ENCODE peak calls at places on chromosomes 2 and 18, in six cellular contexts. One of them, this sample, is unnamed. For H3F3A, the result is how much of the 10 kb centered on the place peaks cover.

GRCh38 chr18:44392933-44393332 is 287.8 kb upstream of the SETBP1 start:
- DNase-seq in PC-9: peak
- DNase-seq in GM23338: peak
- DNase-seq in GM23248: no peak
- DNase-seq in neural progenitor cell: peak
- DNase-seq in PC-3: peak
- DNase-seq in this sample: no peak

GRCh38 chr2:46117379-46117778 is 179.8 kb upstream of the EPAS1 start:
- DNase-seq in PC-9: peak
- DNase-seq in GM23338: no peak
- DNase-seq in GM23248: peak
- DNase-seq in neural progenitor cell: no peak
- DNase-seq in PC-3: peak
- DNase-seq in this sample: no peak

GRCh38 chr18:57561728-57562423 is 24.6 kb downstream of the FECH start:
- DNase-seq in PC-9: no peak
- DNase-seq in GM23338: peak
- DNase-seq in GM23248: peak
- DNase-seq in neural progenitor cell: peak
- DNase-seq in PC-3: peak
- DNase-seq in this sample: peak

GRCh38 chr18:51621103-51621969 is 423.9 kb upstream of the MEX3C start:
- DNase-seq in PC-9: no peak
- DNase-seq in GM23338: peak
- DNase-seq in GM23248: peak
- DNase-seq in neural progenitor cell: peak
- DNase-seq in PC-3: peak
- DNase-seq in this sample: peak

GRCh38 chr2:187580462-187581124 is 26.4 kb upstream of the TFPI start:
- DNase-seq in PC-9: peak
- DNase-seq in GM23338: peak
- DNase-seq in GM23248: peak
- DNase-seq in neural progenitor cell: peak
- DNase-seq in PC-3: peak
- DNase-seq in this sample: peak

GRCh38 chr2:156116113-156116512 is 216.4 kb downstream of the NR4A2 start:
- DNase-seq in PC-9: no peak
- DNase-seq in GM23338: no peak
- DNase-seq in GM23248: peak
- DNase-seq in neural progenitor cell: no peak
- DNase-seq in PC-3: no peak
- DNase-seq in this sample: no peak

GRCh38 chr2:7840651-7841380 is 841.0 kb upstream of the ID2 start:
- DNase-seq in PC-9: no peak
- DNase-seq in GM23338: no peak
- DNase-seq in GM23248: no peak
- DNase-seq in neural progenitor cell: no peak
- DNase-seq in PC-3: no peak
- DNase-seq in this sample: no peak

GRCh38 chr2:95730813-95731212 is 139.0 kb downstream of the TRIM43 start:
- DNase-seq in PC-9: no peak
- DNase-seq in GM23338: no peak
- DNase-seq in GM23248: peak
- DNase-seq in neural progenitor cell: no peak
- DNase-seq in PC-3: no peak
- DNase-seq in this sample: no peak

GRCh38 chr2:143078106-143078505 is 51.1 kb upstream of the ARHGAP15 start:
- DNase-seq in PC-9: no peak
- DNase-seq in GM23338: no peak
- DNase-seq in GM23248: no peak
- DNase-seq in neural progenitor cell: no peak
- DNase-seq in PC-3: no peak
- DNase-seq in this sample: no peak

GRCh38 chr2:98585386-98585785 is 22.9 kb downstream of the COA5 start:
- DNase-seq in PC-9: no peak
- DNase-seq in GM23338: no peak
- DNase-seq in GM23248: no peak
- DNase-seq in neural progenitor cell: no peak
- DNase-seq in PC-3: no peak
- DNase-seq in this sample: no peak

GRCh38 chr18:79590191-79591039 is 89.2 kb upstream of the CTDP1 start:
- DNase-seq in PC-9: no peak
- DNase-seq in GM23338: no peak
- DNase-seq in GM23248: peak
- DNase-seq in neural progenitor cell: no peak
- DNase-seq in PC-3: no peak
- DNase-seq in this sample: no peak

GRCh38 chr2:43985359-43985758 is 10.4 kb downstream of the LRPPRC start:
- DNase-seq in PC-9: no peak
- DNase-seq in GM23338: no peak
- DNase-seq in GM23248: no peak
- DNase-seq in neural progenitor cell: no peak
- DNase-seq in PC-3: no peak
- DNase-seq in this sample: no peak

GRCh38 chr2:238063414-238064189 is 2.8 kb downstream of the SCLY start:
- DNase-seq in PC-9: no peak
- DNase-seq in GM23338: no peak
- DNase-seq in GM23248: no peak
- DNase-seq in neural progenitor cell: peak
- DNase-seq in PC-3: no peak
- DNase-seq in this sample: no peak

GRCh38 chr2:71454221-71455010 is 1.1 kb downstream of the DYSF start:
- DNase-seq in PC-9: no peak
- DNase-seq in GM23338: peak
- DNase-seq in GM23248: no peak
- DNase-seq in neural progenitor cell: no peak
- DNase-seq in PC-3: peak
- DNase-seq in this sample: no peak

GRCh38 chr2:86142737-86143257 is 36.8 kb downstream of the PTCD3 start:
- DNase-seq in PC-9: no peak
- DNase-seq in GM23338: no peak
- DNase-seq in GM23248: no peak
- DNase-seq in neural progenitor cell: no peak
- DNase-seq in PC-3: no peak
- DNase-seq in this sample: no peak

GRCh38 chr2:17232751-17233150 is 285.5 kb downstream of the RAD51AP2 start:
- DNase-seq in PC-9: no peak
- DNase-seq in GM23338: no peak
- DNase-seq in GM23248: no peak
- DNase-seq in neural progenitor cell: no peak
- DNase-seq in PC-3: no peak
- DNase-seq in this sample: no peak

GRCh38 chr2:26623541-26624497 is 17.3 kb downstream of the CIB4 start:
- DNase-seq in PC-9: no peak
- DNase-seq in GM23338: no peak
- DNase-seq in GM23248: no peak
- DNase-seq in neural progenitor cell: no peak
- DNase-seq in PC-3: no peak
- DNase-seq in this sample: no peak

GRCh38 chr2:66537001-66537400 is 102.1 kb downstream of the MEIS1 start:
- DNase-seq in PC-9: no peak
- DNase-seq in GM23338: peak
- DNase-seq in GM23248: no peak
- DNase-seq in neural progenitor cell: peak
- DNase-seq in PC-3: no peak
- DNase-seq in this sample: no peak

GRCh38 chr2:39513641-39514094 is 76.6 kb upstream of the MAP4K3 start:
- DNase-seq in PC-9: peak
- DNase-seq in GM23338: peak
- DNase-seq in GM23248: peak
- DNase-seq in neural progenitor cell: peak
- DNase-seq in PC-3: peak
- DNase-seq in this sample: no peak

GRCh38 chr2:223238301-223238700 is 186.3 kb downstream of the KCNE4 start:
- DNase-seq in PC-9: no peak
- DNase-seq in GM23338: no peak
- DNase-seq in GM23248: peak
- DNase-seq in neural progenitor cell: no peak
- DNase-seq in PC-3: no peak
- DNase-seq in this sample: no peak

GRCh38 chr2:181389524-181389923 is 67.7 kb upstream of the ITGA4 start:
- DNase-seq in PC-9: no peak
- DNase-seq in GM23338: no peak
- DNase-seq in GM23248: no peak
- DNase-seq in neural progenitor cell: no peak
- DNase-seq in PC-3: no peak
- DNase-seq in this sample: no peak

GRCh38 chr2:201855356-201855755 is 49.0 kb downstream of the CDK15 start:
- DNase-seq in PC-9: no peak
- DNase-seq in GM23338: no peak
- DNase-seq in GM23248: no peak
- DNase-seq in neural progenitor cell: no peak
- DNase-seq in PC-3: no peak
- DNase-seq in this sample: no peak

GRCh38 chr2:220962556-220962955 is 609.5 kb downstream of the EPHA4 start:
- DNase-seq in PC-9: no peak
- DNase-seq in GM23338: no peak
- DNase-seq in GM23248: no peak
- DNase-seq in neural progenitor cell: no peak
- DNase-seq in PC-3: no peak
- DNase-seq in this sample: no peak

GRCh38 chr2:127776122-127776780 is 34.7 kb downstream of the WDR33 start:
- DNase-seq in PC-9: no peak
- DNase-seq in GM23338: no peak
- DNase-seq in GM23248: peak
- DNase-seq in neural progenitor cell: no peak
- DNase-seq in PC-3: no peak
- DNase-seq in this sample: no peak

GRCh38 chr2:213238753-213239591 is 45.3 kb upstream of the SPAG16 start:
- DNase-seq in PC-9: peak
- DNase-seq in GM23338: no peak
- DNase-seq in GM23248: peak
- DNase-seq in neural progenitor cell: no peak
- DNase-seq in PC-3: peak
- DNase-seq in this sample: no peak

GRCh38 chr2:213241817-213242216 is 42.4 kb upstream of the SPAG16 start:
- DNase-seq in PC-9: no peak
- DNase-seq in GM23338: no peak
- DNase-seq in GM23248: no peak
- DNase-seq in neural progenitor cell: no peak
- DNase-seq in PC-3: no peak
- DNase-seq in this sample: no peak

GRCh38 chr2:213246665-213247281 is 37.5 kb upstream of the SPAG16 start:
- DNase-seq in PC-9: peak
- DNase-seq in GM23338: peak
- DNase-seq in GM23248: peak
- DNase-seq in neural progenitor cell: peak
- DNase-seq in PC-3: peak
- DNase-seq in this sample: peak

GRCh38 chr2:213243189-213244044 is 40.8 kb upstream of the SPAG16 start:
- DNase-seq in PC-9: no peak
- DNase-seq in GM23338: no peak
- DNase-seq in GM23248: no peak
- DNase-seq in neural progenitor cell: no peak
- DNase-seq in PC-3: no peak
- DNase-seq in this sample: peak

DNA sequence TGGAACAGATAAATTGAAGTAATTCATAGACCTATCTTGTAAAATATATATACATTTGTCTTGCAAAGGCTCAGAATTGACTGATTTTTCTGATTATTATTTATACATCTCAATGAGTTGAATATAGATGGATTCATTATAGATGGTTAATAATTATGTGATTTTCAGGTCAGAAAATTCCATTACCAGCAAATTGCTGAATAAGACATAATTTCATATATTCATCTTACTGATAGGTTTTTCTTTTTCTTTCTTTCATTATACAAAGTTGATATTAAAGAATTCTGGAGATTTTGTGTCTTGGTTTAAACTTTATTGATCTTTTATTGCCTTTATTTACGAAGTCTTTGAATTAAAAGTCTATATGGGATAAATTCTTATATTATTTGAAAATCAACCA is 41.6 kb upstream of the SPAG16 start:
- DNase-seq in PC-9: no peak
- DNase-seq in GM23338: no peak
- DNase-seq in GM23248: no peak
- DNase-seq in neural progenitor cell: no peak
- DNase-seq in PC-3: no peak
- DNase-seq in this sample: no peak
- H3F3A ChIP-seq in PC-9: under half
- H3F3A ChIP-seq in GM23338: under half
- H3F3A ChIP-seq in GM23248: under half
- H3F3A ChIP-seq in neural progenitor cell: under half
- H3F3A ChIP-seq in PC-3: under half
- H3F3A ChIP-seq in this sample: under half

GRCh38 chr2:176082885-176083731 is 654 bp downstream of the EVX2 start:
- DNase-seq in PC-9: no peak
- DNase-seq in GM23338: peak
- DNase-seq in GM23248: no peak
- DNase-seq in neural progenitor cell: peak
- DNase-seq in PC-3: no peak
- DNase-seq in this sample: no peak
- TF ChIP-seq EZH2 in PC-9: no peak
- TF ChIP-seq EZH2 in GM23338: peak
- TF ChIP-seq EZH2 in GM23248: peak
- TF ChIP-seq EZH2 in neural progenitor cell: peak
- TF ChIP-seq EZH2 in PC-3: no peak
- TF ChIP-seq EZH2 in this sample: no peak

GRCh38 chr2:196140213-196140612 is 31.2 kb downstream of the STK17B start:
- DNase-seq in PC-9: no peak
- DNase-seq in GM23338: no peak
- DNase-seq in GM23248: no peak
- DNase-seq in neural progenitor cell: no peak
- DNase-seq in PC-3: no peak
- DNase-seq in this sample: peak
- H3F3A ChIP-seq in PC-9: under half
- H3F3A ChIP-seq in GM23338: under half
- H3F3A ChIP-seq in GM23248: under half
- H3F3A ChIP-seq in neural progenitor cell: under half
- H3F3A ChIP-seq in PC-3: under half
- H3F3A ChIP-seq in this sample: under half

DNA sequence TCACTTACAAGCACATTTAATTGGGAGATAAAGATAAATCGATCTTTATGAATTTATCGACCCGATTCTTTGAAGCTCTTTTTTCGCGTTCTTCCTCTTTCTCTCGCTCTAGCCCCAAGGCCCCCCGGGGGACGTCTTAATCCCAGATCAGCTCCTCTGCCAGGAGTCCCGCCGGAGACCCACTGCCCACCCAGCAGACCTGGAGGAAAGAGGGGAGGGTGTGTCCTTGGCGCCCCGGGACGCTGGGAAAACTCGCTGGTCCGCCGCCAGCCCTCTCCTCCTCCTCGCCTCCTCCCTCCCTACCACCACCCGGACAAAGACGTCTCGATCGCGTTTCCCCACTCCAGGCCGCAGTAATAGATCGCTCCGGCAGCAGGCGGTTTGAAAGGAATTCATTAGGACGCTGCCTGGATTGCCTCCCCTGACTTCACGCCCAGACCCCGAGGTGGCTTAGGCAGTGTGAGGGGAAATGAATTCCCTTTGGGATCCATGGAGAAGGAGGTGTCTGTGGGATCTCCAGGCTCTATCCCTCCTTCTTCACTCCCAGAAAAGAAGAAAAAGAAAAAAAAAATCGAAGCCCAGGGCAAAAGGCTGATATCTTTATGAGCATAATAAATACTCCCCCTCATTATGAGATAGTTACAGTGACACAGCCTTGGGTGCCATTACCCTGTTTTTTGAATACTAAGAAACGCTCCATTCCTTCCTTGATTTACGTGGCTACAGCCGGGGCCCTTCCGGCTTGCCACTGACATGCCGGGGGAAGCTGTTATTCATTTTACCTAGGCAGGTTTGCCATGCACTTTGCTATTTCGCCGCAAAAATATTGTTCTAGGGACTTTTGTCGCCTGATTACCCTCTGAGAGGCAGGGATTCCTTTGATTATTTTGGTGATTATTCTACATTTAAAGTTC is 1.8 kb upstream of the GBX2 start:
- DNase-seq in PC-9: no peak
- DNase-seq in GM23338: peak
- DNase-seq in GM23248: no peak
- DNase-seq in neural progenitor cell: peak
- DNase-seq in PC-3: no peak
- DNase-seq in this sample: no peak
- TF ChIP-seq EZH2 in PC-9: no peak
- TF ChIP-seq EZH2 in GM23338: peak
- TF ChIP-seq EZH2 in GM23248: peak
- TF ChIP-seq EZH2 in neural progenitor cell: no peak
- TF ChIP-seq EZH2 in PC-3: no peak
- TF ChIP-seq EZH2 in this sample: no peak

This sample was measured in MM.1S.